ENCODE peak calls at places on chromosomes 13 and 19, in four cellular contexts. One of them, this sample, is unnamed.

GRCh38 chr19:33064117-33064777 is 441 bp downstream of the RHPN2 start:
- DNase-seq in NCI-H345: peak
- DNase-seq in glomerular endothelial cell: no peak
- DNase-seq in DMS79: no peak
- DNase-seq in this sample: peak

GRCh38 chr19:2033115-2033824 is 17.8 kb upstream of the BTBD2 start:
- DNase-seq in NCI-H345: no peak
- DNase-seq in glomerular endothelial cell: no peak
- DNase-seq in DMS79: no peak
- DNase-seq in this sample: no peak

GRCh38 chr19:51093510-51094345 is 11.0 kb upstream of the KLK14 start:
- DNase-seq in NCI-H345: no peak
- DNase-seq in glomerular endothelial cell: no peak
- DNase-seq in DMS79: no peak
- DNase-seq in this sample: no peak

GRCh38 chr13:30569901-30570576 is 47.7 kb upstream of the USPL1 start:
- DNase-seq in NCI-H345: no peak
- DNase-seq in glomerular endothelial cell: no peak
- DNase-seq in DMS79: no peak
- DNase-seq in this sample: no peak

GRCh38 chr13:32036762-32037161 is 5.2 kb downstream of the FRY start:
- DNase-seq in NCI-H345: peak
- DNase-seq in glomerular endothelial cell: no peak
- DNase-seq in DMS79: no peak
- DNase-seq in this sample: no peak

GRCh38 chr13:64206430-64207225 is 2791.0 kb upstream of the PCDH20 start:
- DNase-seq in NCI-H345: no peak
- DNase-seq in glomerular endothelial cell: no peak
- DNase-seq in DMS79: no peak
- DNase-seq in this sample: no peak

GRCh38 chr13:113466321-113466836 is 13.1 kb upstream of the ADPRHL1 start:
- DNase-seq in NCI-H345: no peak
- DNase-seq in glomerular endothelial cell: no peak
- DNase-seq in DMS79: no peak
- DNase-seq in this sample: no peak

GRCh38 chr19:5138606-5139594 is 170.0 kb downstream of the KDM4B start:
- DNase-seq in NCI-H345: no peak
- DNase-seq in glomerular endothelial cell: peak
- DNase-seq in DMS79: no peak
- DNase-seq in this sample: peak

GRCh38 chr19:24033962-24034342 is 53.0 kb upstream of the ZNF254 start:
- DNase-seq in NCI-H345: peak
- DNase-seq in glomerular endothelial cell: peak
- DNase-seq in DMS79: peak
- DNase-seq in this sample: no peak

GRCh38 chr19:29620931-29621351 is 14.9 kb downstream of the POP4 start:
- DNase-seq in NCI-H345: no peak
- DNase-seq in glomerular endothelial cell: no peak
- DNase-seq in DMS79: no peak
- DNase-seq in this sample: no peak

GRCh38 chr19:40982594-40983101 is 8.4 kb upstream of the CYP2B6 start:
- DNase-seq in NCI-H345: no peak
- DNase-seq in glomerular endothelial cell: no peak
- DNase-seq in DMS79: no peak
- DNase-seq in this sample: no peak

GRCh38 chr13:63156816-63157215 is 1741.2 kb upstream of the PCDH20 start:
- DNase-seq in NCI-H345: no peak
- DNase-seq in glomerular endothelial cell: no peak
- DNase-seq in DMS79: no peak
- DNase-seq in this sample: no peak

GRCh38 chr19:5329141-5329540 is 11.5 kb downstream of the PTPRS start:
- DNase-seq in NCI-H345: no peak
- DNase-seq in glomerular endothelial cell: no peak
- DNase-seq in DMS79: no peak
- DNase-seq in this sample: no peak

GRCh38 chr19:6242677-6243076 is 37.1 kb downstream of the MLLT1 start:
- DNase-seq in NCI-H345: no peak
- DNase-seq in glomerular endothelial cell: no peak
- DNase-seq in DMS79: no peak
- DNase-seq in this sample: no peak

GRCh38 chr13:112510002-112510780 is 77.8 kb downstream of the TUBGCP3 start:
- DNase-seq in NCI-H345: peak
- DNase-seq in glomerular endothelial cell: peak
- DNase-seq in DMS79: peak
- DNase-seq in this sample: no peak

GRCh38 chr19:40594657-40595077 is 6.5 kb upstream of the LTBP4 start:
- DNase-seq in NCI-H345: peak
- DNase-seq in glomerular endothelial cell: no peak
- DNase-seq in DMS79: no peak
- DNase-seq in this sample: no peak

GRCh38 chr19:42419309-42419708 is 7.9 kb downstream of the LIPE start:
- DNase-seq in NCI-H345: no peak
- DNase-seq in glomerular endothelial cell: no peak
- DNase-seq in DMS79: no peak
- DNase-seq in this sample: no peak

This sample was measured in naive B cell.